ENCODE peak calls at places on chromosomes 5 and 9, in nine cellular contexts. V, Y, Q, C, D, M, P, W and G are unnamed samples.

GRCh38 chr5:31554552-31554951 is 22.5 kb downstream of the C5orf22 start:
- DNase-seq in V (no peak), Y (no peak), Q (no peak), C (no peak), D (no peak), M (no peak), P (peak; percentile 37), W (no peak), G (no peak)

GRCh38 chr9:84239341-84239740 is 101.2 kb downstream of the SLC28A3 start:
- DNase-seq in V (no peak), Y (no peak), Q (no peak), C (no peak), D (no peak), M (no peak), P (peak; percentile 13), W (no peak), G (no peak)

GRCh38 chr9:82148849-82149544 is 160.4 kb downstream of the SPATA31D1 start:
- DNase-seq in V (no peak), Y (no peak), Q (no peak), C (no peak), D (no peak), M (no peak), P (peak; percentile 89), W (no peak), G (no peak)

GRCh38 chr5:113807384-113808053 is 294.0 kb downstream of the YTHDC2 start:
- DNase-seq in V (no peak), Y (no peak), Q (peak; percentile 69), C (no peak), D (no peak), M (no peak), P (peak; percentile 23), W (no peak), G (peak; percentile 59)

GRCh38 chr9:136544549-136545064 is 1.2 kb downstream of the NOTCH1 start:
- DNase-seq in V (no peak), Y (peak; percentile 95), Q (peak; percentile 87), C (peak; percentile 57), D (peak; percentile 43), M (peak; percentile 71), P (no peak), W (peak; percentile 72), G (no peak)

GRCh38 chr9:76894198-76894597 is 11.7 kb downstream of the PRUNE2 start:
- DNase-seq in V (peak; percentile 26), Y (no peak), Q (no peak), C (no peak), D (no peak), M (no peak), P (no peak), W (no peak), G (no peak)

GRCh38 chr5:138720840-138721239 is 32.4 kb upstream of the CTNNA1 start:
- DNase-seq in V (no peak), Y (no peak), Q (no peak), C (no peak), D (no peak), M (no peak), P (no peak), W (no peak), G (no peak)

GRCh38 chr5:41191249-41191648 is 22.1 kb downstream of the C6 start:
- DNase-seq in V (no peak), Y (no peak), Q (no peak), C (no peak), D (no peak), M (no peak), P (no peak), W (no peak), G (no peak)

GRCh38 chr5:126562823-126563222 is 32.2 kb downstream of the ALDH7A1 start:
- DNase-seq in V (no peak), Y (no peak), Q (no peak), C (no peak), D (no peak), M (no peak), P (no peak), W (no peak), G (no peak)

GRCh38 chr5:149485655-149486615 is 65.3 kb downstream of the CSNK1A1 start:
- DNase-seq in V (peak; percentile 94), Y (no peak), Q (peak; percentile 96), C (peak; percentile 79), D (peak; percentile 63), M (peak; percentile 99), P (peak; percentile 100), W (no peak), G (peak; percentile 91)

GRCh38 chr5:76818844-76819831 is at the start of gene F2RL1:
- DNase-seq in V (no peak), Y (peak; percentile 86), Q (no peak), C (peak; percentile 94), D (peak; percentile 88), M (peak; percentile 85), P (peak; percentile 73), W (peak; percentile 33), G (no peak)

GRCh38 chr5:170861855-170862766 is at the start of gene RANBP17:
- DNase-seq in V (no peak), Y (peak; percentile 78), Q (peak; percentile 63), C (peak; percentile 60), D (peak; percentile 71), M (peak; percentile 6), P (peak; percentile 67), W (no peak), G (peak; percentile 19)

GRCh38 chr5:159038907-159039306 is 60.8 kb downstream of the EBF1 start:
- DNase-seq in V (no peak), Y (no peak), Q (no peak), C (no peak), D (no peak), M (no peak), P (peak; percentile 90), W (no peak), G (no peak)

GRCh38 chr5:159043551-159043950 is 56.2 kb downstream of the EBF1 start:
- DNase-seq in V (no peak), Y (no peak), Q (no peak), C (no peak), D (no peak), M (no peak), P (no peak), W (no peak), G (no peak)

GRCh38 chr5:159045165-159045811 is 54.4 kb downstream of the EBF1 start:
- DNase-seq in V (no peak), Y (no peak), Q (no peak), C (no peak), D (no peak), M (no peak), P (no peak), W (no peak), G (no peak)

GRCh38 chr5:159041754-159042153 is 58.0 kb downstream of the EBF1 start:
- DNase-seq in V (no peak), Y (no peak), Q (no peak), C (no peak), D (no peak), M (no peak), P (no peak), W (no peak), G (no peak)

DNA sequence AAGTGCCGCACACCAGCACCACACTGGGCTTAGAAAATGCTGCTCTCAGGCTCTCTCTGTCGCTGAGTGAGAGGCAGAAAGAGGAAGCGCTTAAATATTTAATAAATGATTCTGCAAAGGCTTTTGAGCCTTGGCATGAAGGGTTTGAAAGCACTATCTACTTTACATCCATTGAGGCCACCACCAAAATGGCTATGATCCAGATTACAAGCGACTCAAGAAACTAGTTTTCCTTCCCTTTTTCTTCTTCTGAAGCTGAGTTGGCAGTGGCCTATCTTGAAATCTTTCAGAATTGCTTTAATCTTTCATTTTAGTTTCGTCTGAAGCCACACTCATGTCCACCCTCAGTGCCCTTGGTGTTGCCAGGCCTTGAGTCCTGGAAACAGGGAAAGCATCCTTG is 59.5 kb downstream of the EBF1 start:
- DNase-seq in V (no peak), Y (no peak), Q (no peak), C (no peak), D (no peak), M (no peak), P (no peak), W (no peak), G (no peak)
- H3K4me1 ChIP-seq in V (no peaks in the 10 kb centered on the region), Y (no peaks in the 10 kb centered on the region), Q (peaks cover 17% of the 10 kb centered on the region), C (no peaks in the 10 kb centered on the region), D (no peaks in the 10 kb centered on the region), M (no peaks in the 10 kb centered on the region), P (peaks cover 4% of the 10 kb centered on the region), W (no peaks in the 10 kb centered on the region), G (peaks cover 5% of the 10 kb centered on the region)

DNA sequence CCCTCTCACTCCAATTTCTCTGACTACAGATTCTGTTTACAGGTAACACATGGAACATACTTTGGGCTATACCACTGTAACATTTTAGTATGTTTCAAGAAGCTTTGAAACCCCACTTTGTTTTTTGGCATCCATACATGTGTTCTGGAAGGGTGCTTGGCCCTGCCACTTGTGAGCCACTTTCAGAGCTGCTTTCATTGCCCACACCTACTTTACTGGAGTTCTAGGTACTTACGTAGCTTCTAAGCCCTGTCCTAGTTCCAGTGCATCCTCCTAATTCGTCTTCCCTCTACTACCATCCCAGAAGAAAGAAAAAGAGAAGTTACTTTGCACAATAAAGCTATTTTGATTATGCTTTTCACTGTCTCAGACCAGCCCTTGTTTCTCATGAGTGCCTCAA is 26.5 kb upstream of the C5orf47 start:
- DNase-seq in V (no peak), Y (no peak), Q (no peak), C (no peak), D (no peak), M (no peak), P (no peak), W (no peak), G (no peak)
- TF ChIP-seq POLR2A in V (no peak), Y (no peak), Q (no peak), C (no peak), D (no peak), M (no peak), P (no peak), W (no peak), G (no peak)

GRCh38 chr5:154767537-154767936 is 12.4 kb downstream of the LARP1 start:
- DNase-seq in V (no peak), Y (no peak), Q (no peak), C (no peak), D (no peak), M (no peak), P (no peak), W (no peak), G (no peak)
- H3K4me1 ChIP-seq in V (peaks cover 77% of the 10 kb centered on the region), Y (peaks cover 50% of the 10 kb centered on the region), Q (peaks cover 76% of the 10 kb centered on the region), C (peaks cover 60% of the 10 kb centered on the region), D (peaks cover 61% of the 10 kb centered on the region), M (peaks cover 6% of the 10 kb centered on the region), P (peaks cover 22% of the 10 kb centered on the region), W (no peaks in the 10 kb centered on the region), G (peaks cover 9% of the 10 kb centered on the region)

GRCh38 chr5:10731910-10732309 is 29.1 kb downstream of the DAP start:
- DNase-seq in V (no peak), Y (no peak), Q (no peak), C (no peak), D (no peak), M (no peak), P (no peak), W (no peak), G (no peak)

GRCh38 chr5:10728679-10729078 is 32.4 kb downstream of the DAP start:
- DNase-seq in V (no peak), Y (no peak), Q (no peak), C (no peak), D (no peak), M (no peak), P (no peak), W (no peak), G (no peak)

GRCh38 chr5:10726179-10726912 is 34.7 kb downstream of the DAP start:
- DNase-seq in V (no peak), Y (no peak), Q (no peak), C (no peak), D (no peak), M (no peak), P (peak; percentile 53), W (no peak), G (no peak)

GRCh38 chr5:10726913-10727517 is 34.0 kb downstream of the DAP start:
- DNase-seq in V (no peak), Y (no peak), Q (no peak), C (no peak), D (no peak), M (no peak), P (no peak), W (peak; percentile 34), G (no peak)

GRCh38 chr5:10729320-10730133 is 31.5 kb downstream of the DAP start:
- DNase-seq in V (peak; percentile 16), Y (no peak), Q (no peak), C (no peak), D (no peak), M (no peak), P (no peak), W (no peak), G (no peak)
- TF ChIP-seq POLR2A in V (no peak), Y (no peak), Q (no peak), C (no peak), D (no peak), M (no peak), P (no peak), W (no peak), G (no peak)